ENCODE peak calls at places on chromosomes 12 and 14, in eight cellular contexts. C, W, O, D, P, E, F and S are unnamed samples.

GRCh38 chr12:38934696-38935095 is 29.3 kb upstream of the CPNE8 start:
- DNase-seq in C (no peak), W (no peak), O (no peak), D (no peak), P (no peak), E (no peak), F (no peak), S (no peak)

GRCh38 chr12:51082561-51083139 is 746 bp downstream of the CSRNP2 start:
- DNase-seq in C (no peak), W (peak; percentile 51), O (no peak), D (no peak), P (peak; percentile 37), E (peak; percentile 45), F (peak; percentile 42), S (peak; percentile 67)

GRCh38 chr14:56057071-56057865 is 60.9 kb upstream of the PELI2 start:
- DNase-seq in C (no peak), W (no peak), O (no peak), D (no peak), P (no peak), E (no peak), F (no peak), S (no peak)

GRCh38 chr14:35504260-35504659 is 29.7 kb upstream of the INSM2 start:
- DNase-seq in C (no peak), W (no peak), O (no peak), D (no peak), P (no peak), E (no peak), F (no peak), S (no peak)

GRCh38 chr12:60148109-60148508 is 552.3 kb downstream of the SLC16A7 start:
- DNase-seq in C (no peak), W (no peak), O (no peak), D (no peak), P (no peak), E (peak; percentile 21), F (peak; percentile 90), S (peak; percentile 80)

GRCh38 chr14:91681893-91682563 is 49.9 kb downstream of the CATSPERB start:
- DNase-seq in C (no peak), W (peak; percentile 43), O (no peak), D (no peak), P (no peak), E (no peak), F (no peak), S (no peak)

GRCh38 chr12:79019672-79020071 is 155.1 kb downstream of the SYT1 start:
- DNase-seq in C (no peak), W (no peak), O (no peak), D (no peak), P (no peak), E (no peak), F (no peak), S (no peak)

GRCh38 chr14:94341654-94342333 is 18.7 kb upstream of the SERPINA6 start:
- DNase-seq in C (no peak), W (no peak), O (no peak), D (no peak), P (no peak), E (no peak), F (no peak), S (no peak)

GRCh38 chr14:100384819-100385813 is 62.0 kb downstream of the SLC25A47 start:
- DNase-seq in C (no peak), W (no peak), O (peak; percentile 50), D (no peak), P (no peak), E (peak; percentile 39), F (peak; percentile 80), S (peak; percentile 65)

GRCh38 chr14:61380984-61381383 is 59.6 kb downstream of the PRKCH start:
- DNase-seq in C (no peak), W (no peak), O (peak; percentile 42), D (no peak), P (no peak), E (peak; percentile 25), F (no peak), S (no peak)

GRCh38 chr14:104746951-104747481 is 5.9 kb upstream of the SIVA1 start:
- DNase-seq in C (no peak), W (no peak), O (no peak), D (no peak), P (no peak), E (no peak), F (no peak), S (no peak)

GRCh38 chr14:21236948-21237797 is 32.1 kb downstream of the HNRNPC start:
- DNase-seq in C (no peak), W (no peak), O (no peak), D (no peak), P (no peak), E (no peak), F (no peak), S (no peak)

GRCh38 chr12:25977047-25977446 is 18.6 kb downstream of the RASSF8 start:
- DNase-seq in C (no peak), W (no peak), O (no peak), D (no peak), P (no peak), E (no peak), F (no peak), S (peak; percentile 57)